ENCODE peak calls at places on chromosomes 3 and 15, in ten cellular contexts. M is RCC 7860; T is naive B cell; I is activated CD4-positive, alpha-beta T cell treated with anti-CD3 and anti-CD28 coated beads, Interleukin-2, amount 50 U/mL, for 4 hours; Y is tibial artery; H is OCI-M1; C is glutamatergic neuron; F is left kidney; X is right cardiac atrium; K is coronary artery. V is an unnamed sample.

GRCh38 chr3:71543371-71544016 is 40.0 kb downstream of the FOXP1 start:
- DNase-seq in M (no peak), T (no peak), C (no peak), Y (no peak), F (no peak), I (no peak), K (no peak), X (peak), H (no peak), V (no peak)

GRCh38 chr15:70327328-70328136 is 229.8 kb upstream of the TLE3 start:
- DNase-seq in I (no peak), X (no peak), K (no peak), M (no peak), F (peak), T (peak), Y (no peak), C (no peak), H (peak), V (peak)

GRCh38 chr3:146160233-146160963 is 586 bp downstream of the PLOD2 start:
- DNase-seq in Y (peak), M (peak), C (peak), H (peak), K (peak), I (no peak), T (no peak), X (peak), F (peak), V (peak)

GRCh38 chr3:4898454-4899313 is 80.6 kb upstream of the BHLHE40 start:
- DNase-seq in M (peak), I (no peak), T (no peak), F (no peak), K (no peak), X (no peak), H (peak), Y (no peak), C (no peak), V (no peak)

GRCh38 chr15:69126054-69126469 is 34.4 kb upstream of the GLCE start:
- DNase-seq in M (no peak), K (no peak), F (peak), I (no peak), X (no peak), Y (no peak), H (peak), C (no peak), T (no peak), V (no peak)

GRCh38 chr3:126456211-126456610 is 19.5 kb downstream of the ZXDC start:
- DNase-seq in F (no peak), T (no peak), M (no peak), Y (no peak), X (no peak), K (peak), H (no peak), C (no peak), I (no peak), V (no peak)

GRCh38 chr15:75836953-75837321 is 6.3 kb upstream of the UBE2Q2 start:
- DNase-seq in F (no peak), M (peak), K (no peak), T (no peak), Y (peak), X (no peak), H (peak), C (no peak), I (no peak), V (peak)

GRCh38 chr15:74789171-74789627 is 7.3 kb downstream of the CSK start:
- DNase-seq in T (peak), F (no peak), Y (no peak), K (no peak), H (no peak), C (no peak), M (no peak), X (peak), I (no peak), V (no peak)

GRCh38 chr3:95459706-95460105 is 1354.7 kb upstream of the EPHA6 start:
- DNase-seq in I (no peak), H (no peak), K (no peak), Y (no peak), M (no peak), F (no peak), C (no peak), T (no peak), X (peak), V (no peak)

GRCh38 chr3:186331043-186331442 is 31.0 kb downstream of the DGKG start:
- DNase-seq in Y (no peak), H (no peak), I (no peak), M (no peak), F (no peak), X (no peak), K (no peak), C (no peak), T (no peak), V (no peak)

GRCh38 chr3:71581451-71581980 is 2.0 kb downstream of the FOXP1 start:
- DNase-seq in Y (peak), F (peak), X (peak), K (peak), T (peak), H (peak), C (peak), I (peak), M (no peak), V (no peak)

GRCh38 chr3:29345923-29346322 is 65.1 kb downstream of the RBMS3 start:
- DNase-seq in H (no peak), C (no peak), X (no peak), T (no peak), M (no peak), Y (no peak), I (no peak), F (no peak), K (no peak), V (no peak)

GRCh38 chr3:124201786-124202185 is 209.9 kb upstream of the ROPN1 start:
- DNase-seq in X (peak), M (no peak), K (no peak), H (no peak), T (no peak), I (no peak), C (peak), F (peak), Y (no peak), V (no peak)

GRCh38 chr3:22296641-22297040 is 545.6 kb upstream of the ZNF385D start:
- DNase-seq in T (no peak), X (peak), M (no peak), K (no peak), Y (no peak), H (no peak), F (no peak), I (no peak), C (no peak), V (no peak)

GRCh38 chr3:135771760-135772159 is 193.8 kb upstream of the PPP2R3A start:
- DNase-seq in T (no peak), K (no peak), H (no peak), C (no peak), F (peak), Y (no peak), I (no peak), M (no peak), X (no peak), V (no peak)

GRCh38 chr3:122366379-122366749 is 16.7 kb downstream of the MIX23 start:
- DNase-seq in T (no peak), C (no peak), K (no peak), H (no peak), F (no peak), M (peak), X (no peak), I (no peak), Y (no peak), V (no peak)

GRCh38 chr3:14299767-14300166 is 102.6 kb upstream of the SLC6A6 start:
- DNase-seq in T (no peak), X (no peak), H (no peak), Y (no peak), F (no peak), I (no peak), M (no peak), C (no peak), K (no peak), V (no peak)

GRCh38 chr3:16419640-16420039 is 93.9 kb downstream of the RFTN1 start:
- DNase-seq in M (no peak), X (no peak), F (peak), C (no peak), H (no peak), K (no peak), T (no peak), I (no peak), Y (no peak), V (no peak)

GRCh38 chr3:101638262-101638745 is 38.6 kb downstream of the ZBTB11 start:
- DNase-seq in K (peak), Y (no peak), H (peak), T (no peak), M (no peak), X (no peak), C (no peak), I (no peak), F (peak), V (no peak)

GRCh38 chr3:168121175-168121853 is 25.6 kb upstream of the GOLIM4 start:
- DNase-seq in H (peak), I (no peak), K (no peak), Y (peak), F (no peak), M (no peak), C (no peak), T (no peak), X (peak), V (no peak)

GRCh38 chr3:43105224-43105596 is 669 bp downstream of the POMGNT2 start:
- DNase-seq in H (no peak), M (no peak), X (peak), C (no peak), F (no peak), I (peak), K (no peak), Y (no peak), T (peak), V (no peak)

GRCh38 chr15:40498418-40498817 is 27.6 kb downstream of the CHST14 start:
- DNase-seq in M (peak), I (no peak), H (no peak), Y (no peak), X (no peak), T (no peak), F (no peak), K (no peak), C (no peak), V (no peak)

GRCh38 chr3:182370949-182371348 is 422.4 kb upstream of the ATP11B start:
- DNase-seq in C (no peak), F (no peak), K (no peak), H (no peak), T (no peak), Y (no peak), M (peak), I (no peak), X (no peak), V (no peak)

GRCh38 chr15:74212494-74212893 is 9.9 kb upstream of the STRA6 start:
- DNase-seq in X (peak), F (no peak), C (no peak), Y (no peak), I (no peak), H (no peak), T (no peak), M (no peak), K (no peak), V (no peak)

GRCh38 chr15:85439996-85440395 is 59.6 kb downstream of the AKAP13 start:
- DNase-seq in K (no peak), F (no peak), M (no peak), Y (no peak), H (no peak), C (no peak), I (no peak), X (no peak), T (no peak), V (no peak)

GRCh38 chr3:1072040-1072439 is 20.8 kb upstream of the CNTN6 start:
- DNase-seq in F (no peak), Y (no peak), M (no peak), C (no peak), K (no peak), H (no peak), I (no peak), X (no peak), T (no peak), V (no peak)

GRCh38 chr15:81175496-81175895 is 21.2 kb upstream of the IL16 start:
- DNase-seq in T (no peak), H (no peak), C (no peak), M (no peak), K (no peak), Y (no peak), F (no peak), X (no peak), I (no peak), V (no peak)

GRCh38 chr3:194218646-194219453 is 82.9 kb downstream of the HES1 start:
- DNase-seq in X (no peak), T (peak), H (no peak), K (peak), C (no peak), I (no peak), F (no peak), M (no peak), Y (no peak), V (no peak)

GRCh38 chr3:71087109-71088018 is 496.2 kb downstream of the FOXP1 start:
- DNase-seq in M (no peak), X (no peak), H (no peak), Y (no peak), T (peak), I (no peak), C (no peak), K (no peak), F (no peak), V (no peak)

GRCh38 chr3:36663666-36664291 is 100.6 kb downstream of the DCLK3 start:
- DNase-seq in X (no peak), Y (no peak), F (no peak), M (peak), K (no peak), T (no peak), H (peak), I (no peak), C (no peak), V (no peak)